ENCODE peak calls at places on chromosomes 4 and X, in eight cellular contexts. N is MCF 10A; D is GM12878; U is CD4-positive, alpha-beta T cell; O is astrocyte of the spinal cord; X is AG04450; P is GM13977; M is heart left ventricle. G is an unnamed sample.

GRCh38 chrX:18898091-18898490 is 85.8 kb downstream of the PHKA2 start:
- DNase-seq in M (no peak), X (no peak), U (no peak), P (no peak), O (no peak), N (no peak), D (no peak), G (no peak)

GRCh38 chr4:155972098-155972497 is 18.4 kb upstream of the CTSO start:
- DNase-seq in O (peak), D (peak), U (no peak), M (no peak), N (peak), P (no peak), X (no peak), G (peak)

GRCh38 chr4:183256756-183257385 is 63.2 kb downstream of the CLDN22 start:
- DNase-seq in U (peak), M (peak), D (no peak), X (no peak), O (peak), N (peak), P (peak), G (peak)

GRCh38 chr4:69689530-69690111 is 36.6 kb upstream of the UGT2A1 start:
- DNase-seq in M (no peak), N (peak), U (no peak), X (peak), D (no peak), P (peak), O (peak), G (no peak)

GRCh38 chrX:151177141-151178027 is 1.0 kb downstream of the GPR50 start:
- DNase-seq in M (no peak), P (no peak), O (no peak), N (no peak), X (no peak), D (no peak), U (no peak), G (no peak)

GRCh38 chr4:75786526-75786925 is 62.1 kb downstream of the USO1 start:
- DNase-seq in O (no peak), N (no peak), D (no peak), U (no peak), X (no peak), M (no peak), P (no peak), G (no peak)

GRCh38 chr4:176198316-176198903 is 3.0 kb upstream of the SPATA4 start:
- DNase-seq in U (no peak), M (no peak), X (no peak), O (no peak), D (no peak), N (no peak), P (no peak), G (no peak)

GRCh38 chrX:108590496-108590895 is 145.9 kb downstream of the IRS4 start:
- DNase-seq in D (no peak), M (no peak), N (no peak), X (no peak), U (no peak), O (peak), P (no peak), G (no peak)

GRCh38 chrX:48509619-48510018 is 827 bp downstream of the PORCN start:
- DNase-seq in N (no peak), P (no peak), M (no peak), X (no peak), O (no peak), U (no peak), D (no peak), G (no peak)

GRCh38 chrX:66004928-66005831 is 34.7 kb downstream of the VSIG4 start:
- DNase-seq in D (no peak), O (no peak), U (no peak), X (no peak), N (no peak), P (no peak), M (no peak), G (no peak)

GRCh38 chrX:119063428-119063827 is 9.4 kb upstream of the CT47C1 start:
- DNase-seq in D (no peak), X (no peak), N (no peak), O (no peak), U (no peak), P (no peak), M (no peak), G (no peak)

GRCh38 chrX:24410514-24411189 is 50.2 kb downstream of the SUPT20HL1 start:
- DNase-seq in X (no peak), N (no peak), P (no peak), M (no peak), D (no peak), O (no peak), U (no peak), G (no peak)

GRCh38 chr4:163493643-163494359 is 689 bp upstream of the TMA16 start:
- DNase-seq in P (no peak), M (peak), X (no peak), U (no peak), N (peak), D (no peak), O (no peak), G (peak)

GRCh38 chrX:128020701-128021100 is 31.5 kb downstream of the ACTRT1 start:
- DNase-seq in M (no peak), D (no peak), U (no peak), P (no peak), X (no peak), O (peak), N (peak), G (no peak)

GRCh38 chrX:68307767-68308166 is 125.5 kb downstream of the OPHN1 start:
- DNase-seq in M (no peak), P (no peak), U (no peak), D (no peak), X (peak), N (peak), O (peak), G (no peak)

GRCh38 chr4:25857403-25857802 is 5.4 kb downstream of the SEL1L3 start:
- DNase-seq in M (no peak), P (no peak), U (no peak), X (no peak), D (no peak), O (no peak), N (peak), G (no peak)
- TF ChIP-seq CTCF in M (no peak), P (peak), U (no peak), X (peak), D (peak), O (no peak), N (no peak), G (no peak)

GRCh38 chrX:136417806-136418205 is 69.9 kb upstream of the BRS3 start:
- DNase-seq in M (no peak), P (no peak), O (no peak), N (no peak), X (no peak), U (no peak), D (no peak), G (no peak)
- TF ChIP-seq CTCF in M (no peak), P (no peak), O (no peak), N (no peak), X (no peak), U (no peak), D (no peak), G (no peak)

DNA sequence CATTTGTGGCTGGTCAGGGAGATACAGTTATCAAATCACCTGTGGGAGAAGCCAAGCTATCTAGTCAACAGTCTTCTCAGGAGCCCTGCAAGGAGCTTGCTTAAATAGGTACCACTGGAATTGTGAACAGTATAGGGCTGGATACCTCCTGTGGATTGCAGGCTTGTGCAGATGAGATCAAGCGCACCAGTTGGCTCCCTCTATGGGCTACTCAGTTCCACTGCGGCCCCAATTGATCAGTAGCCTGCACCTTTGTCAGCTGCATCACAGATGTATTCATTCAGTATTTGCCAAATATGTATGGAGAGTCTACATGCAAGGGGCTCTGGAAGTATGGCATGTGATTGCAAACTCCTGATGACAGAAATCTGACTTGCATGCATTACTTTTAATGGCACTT is 28.6 kb downstream of the TEX13A start:
- DNase-seq in M (no peak), X (no peak), P (peak), D (no peak), O (peak), N (peak), U (no peak), G (no peak)
- TF ChIP-seq CTCF in M (no peak), X (peak), P (peak), D (peak), O (peak), N (peak), U (no peak), G (no peak)

GRCh38 chr4:15396157-15396800 is 31.6 kb upstream of the C1QTNF7 start:
- DNase-seq in X (no peak), N (peak), M (no peak), U (peak), O (peak), D (no peak), P (peak), G (peak)
- TF ChIP-seq CTCF in X (peak), N (peak), M (peak), U (peak), O (peak), D (peak), P (peak), G (peak)

GRCh38 chr4:109655396-109655795 is 47.8 kb downstream of the CASP6 start:
- DNase-seq in X (no peak), P (no peak), N (no peak), O (no peak), U (no peak), D (no peak), M (no peak), G (no peak)

GRCh38 chr4:109657854-109658253 is 45.4 kb downstream of the CASP6 start:
- DNase-seq in O (no peak), N (no peak), U (no peak), D (no peak), X (no peak), P (no peak), M (no peak), G (no peak)

GRCh38 chr4:109662786-109663185 is 40.5 kb downstream of the CASP6 start:
- DNase-seq in P (no peak), U (no peak), N (no peak), O (no peak), X (no peak), M (no peak), D (no peak), G (no peak)

GRCh38 chr4:109658871-109659410 is 44.3 kb downstream of the CASP6 start:
- DNase-seq in N (peak), P (no peak), D (no peak), U (no peak), O (no peak), M (no peak), X (no peak), G (peak)
- TF ChIP-seq CTCF in N (no peak), P (no peak), D (peak), U (peak), O (no peak), M (no peak), X (peak), G (peak)

GRCh38 chr4:174177536-174177935 is 105.9 kb downstream of the FBXO8 start:
- DNase-seq in D (no peak), N (no peak), O (no peak), U (no peak), X (no peak), M (no peak), P (no peak), G (no peak)

DNA sequence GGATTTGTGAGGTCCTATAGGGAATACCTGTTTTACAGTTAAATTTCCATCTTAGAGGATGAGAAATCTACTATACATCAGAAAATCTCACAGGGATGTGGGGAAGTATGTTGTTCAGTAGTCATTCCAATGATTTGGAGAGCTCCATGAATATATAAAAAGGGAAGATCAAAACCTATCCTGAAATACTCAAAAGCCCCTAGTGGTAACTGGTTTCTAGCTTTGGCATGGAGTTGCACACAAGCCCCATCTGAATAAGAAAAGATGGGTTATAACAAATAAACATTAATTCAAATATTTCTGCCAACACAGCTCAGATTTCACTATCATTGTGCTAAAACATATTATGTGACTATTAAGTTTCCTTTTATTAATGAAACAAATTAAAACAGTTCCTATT is 101.6 kb downstream of the FBXO8 start:
- DNase-seq in O (no peak), U (no peak), N (no peak), X (no peak), P (no peak), M (no peak), D (no peak), G (no peak)
- TF ChIP-seq CTCF in O (no peak), U (no peak), N (peak), X (no peak), P (no peak), M (no peak), D (no peak), G (no peak)

DNA sequence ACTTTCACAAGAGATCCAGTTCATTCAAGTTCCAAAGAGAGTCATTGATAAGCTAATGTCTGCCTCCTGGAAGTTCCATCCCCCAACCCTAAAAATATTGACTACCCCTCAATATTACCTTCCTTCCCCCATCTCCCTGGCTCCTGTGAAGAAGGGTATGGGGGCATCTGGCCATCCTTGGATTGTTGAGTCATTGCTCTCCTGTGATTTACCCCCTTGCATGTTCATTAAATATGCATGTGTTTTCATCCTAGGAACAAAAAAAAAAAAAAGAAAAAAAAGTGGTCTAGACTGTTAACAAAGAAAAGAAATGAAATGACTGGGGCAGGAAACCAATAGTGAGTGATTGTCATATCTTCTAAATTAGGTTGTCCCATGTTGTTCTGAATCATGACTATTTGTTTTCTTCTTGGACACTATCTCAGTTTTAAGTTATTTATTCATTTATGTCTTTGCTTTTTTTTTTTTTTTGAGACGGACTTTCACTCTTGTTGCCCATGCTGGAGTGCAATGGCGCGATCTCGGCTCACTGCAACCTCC is 51.9 kb upstream of the HUWE1 start:
- DNase-seq in P (no peak), U (no peak), M (no peak), O (no peak), X (no peak), D (no peak), N (no peak), G (no peak)
- TF ChIP-seq CTCF in P (no peak), U (no peak), M (no peak), O (no peak), X (no peak), D (no peak), N (no peak), G (no peak)

GRCh38 chrX:110315541-110315940 is 2.3 kb downstream of the AMMECR1 start:
- DNase-seq in O (no peak), P (no peak), M (no peak), U (no peak), X (no peak), D (peak), N (no peak), G (no peak)
- TF ChIP-seq CTCF in O (no peak), P (no peak), M (no peak), U (no peak), X (no peak), D (no peak), N (no peak), G (no peak)

DNA sequence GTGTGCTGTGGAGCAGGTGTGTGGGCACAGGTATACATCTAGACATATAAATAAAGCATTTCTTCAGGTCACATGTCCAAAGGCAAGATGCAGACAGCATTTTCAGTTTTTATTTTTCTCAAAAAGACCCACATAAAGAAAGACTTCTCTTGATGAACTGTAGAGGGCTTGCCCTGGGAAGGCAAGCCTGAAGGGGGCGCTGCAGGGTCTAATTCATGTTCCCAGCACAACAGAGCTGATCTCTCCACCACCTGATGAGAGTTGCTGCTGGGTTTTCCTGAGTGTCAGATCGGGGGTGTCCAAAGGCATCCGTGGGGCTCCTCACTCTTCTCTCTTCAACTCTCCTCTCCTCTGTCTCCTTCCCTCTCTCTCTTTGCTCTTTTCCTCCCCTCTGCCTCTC is 26.6 kb downstream of the ADRA2C start:
- DNase-seq in U (no peak), O (no peak), X (no peak), N (no peak), D (no peak), P (no peak), M (no peak), G (peak)
- TF ChIP-seq CTCF in U (no peak), O (no peak), X (no peak), N (no peak), D (no peak), P (no peak), M (no peak), G (no peak)

GRCh38 chrX:152817082-152817744 is 13.3 kb downstream of the CETN2 start:
- DNase-seq in D (no peak), P (no peak), N (peak), M (no peak), X (peak), U (no peak), O (peak), G (peak)
- TF ChIP-seq CTCF in D (peak), P (peak), N (peak), M (no peak), X (peak), U (no peak), O (peak), G (peak)